ENCODE peak calls at places on chromosomes 4 and X, in four cellular contexts. One of them, this sample, is unnamed.

GRCh38 chrX:149504226-149504914 is 736 bp downstream of the IDS start:
- DNase-seq in uterus: no peak
- DNase-seq in NCI-H1436: peak
- DNase-seq in NCI-H1105: peak
- DNase-seq in this sample: peak

GRCh38 chr4:141637565-141637964 is 1.2 kb downstream of the IL15 start:
- DNase-seq in uterus: no peak
- DNase-seq in NCI-H1436: no peak
- DNase-seq in NCI-H1105: no peak
- DNase-seq in this sample: no peak

GRCh38 chr4:82713856-82714255 is 84.7 kb downstream of the SCD5 start:
- DNase-seq in uterus: no peak
- DNase-seq in NCI-H1436: no peak
- DNase-seq in NCI-H1105: no peak
- DNase-seq in this sample: no peak

GRCh38 chrX:42992199-42992943 is 214.4 kb upstream of the PPP1R2C start:
- DNase-seq in uterus: no peak
- DNase-seq in NCI-H1436: no peak
- DNase-seq in NCI-H1105: no peak
- DNase-seq in this sample: no peak

GRCh38 chrX:75603833-75604232 is 81.0 kb upstream of the ZDHHC15 start:
- DNase-seq in uterus: no peak
- DNase-seq in NCI-H1436: peak
- DNase-seq in NCI-H1105: peak
- DNase-seq in this sample: peak

GRCh38 chr4:57265831-57266582 is 155.8 kb upstream of the IGFBP7 start:
- DNase-seq in uterus: no peak
- DNase-seq in NCI-H1436: no peak
- DNase-seq in NCI-H1105: no peak
- DNase-seq in this sample: no peak

GRCh38 chr4:184396001-184396400 is 78.3 kb downstream of the IRF2 start:
- DNase-seq in uterus: no peak
- DNase-seq in NCI-H1436: no peak
- DNase-seq in NCI-H1105: no peak
- DNase-seq in this sample: no peak

GRCh38 chr4:84482564-84483563 is 16.2 kb downstream of the NKX6-1 start:
- DNase-seq in uterus: no peak
- DNase-seq in NCI-H1436: no peak
- DNase-seq in NCI-H1105: no peak
- DNase-seq in this sample: no peak

GRCh38 chrX:46200423-46200822 is 344.8 kb downstream of the ZNF674 start:
- DNase-seq in uterus: no peak
- DNase-seq in NCI-H1436: no peak
- DNase-seq in NCI-H1105: no peak
- DNase-seq in this sample: no peak

GRCh38 chr4:1544861-1545275 is 138.6 kb upstream of the NKX1-1 start:
- DNase-seq in uterus: no peak
- DNase-seq in NCI-H1436: no peak
- DNase-seq in NCI-H1105: no peak
- DNase-seq in this sample: no peak

GRCh38 chr4:142242156-142242555 is 603.9 kb downstream of the INPP4B start:
- DNase-seq in uterus: no peak
- DNase-seq in NCI-H1436: no peak
- DNase-seq in NCI-H1105: no peak
- DNase-seq in this sample: no peak

GRCh38 chr4:8015512-8015911 is 75.9 kb upstream of the AFAP1 start:
- DNase-seq in uterus: no peak
- DNase-seq in NCI-H1436: no peak
- DNase-seq in NCI-H1105: no peak
- DNase-seq in this sample: peak

GRCh38 chr4:177108708-177109107 is 201.0 kb upstream of the NEIL3 start:
- DNase-seq in uterus: no peak
- DNase-seq in NCI-H1436: no peak
- DNase-seq in NCI-H1105: no peak
- DNase-seq in this sample: no peak

GRCh38 chr4:153733751-153734448 is 25.9 kb downstream of the RNF175 start:
- DNase-seq in uterus: no peak
- DNase-seq in NCI-H1436: no peak
- DNase-seq in NCI-H1105: no peak
- DNase-seq in this sample: no peak

GRCh38 chrX:149527705-149528104 is 13.1 kb upstream of the EOLA1 start:
- DNase-seq in uterus: no peak
- DNase-seq in NCI-H1436: peak
- DNase-seq in NCI-H1105: peak
- DNase-seq in this sample: no peak

GRCh38 chrX:475926-476723 is 89.4 kb upstream of the PPP2R3B start:
- DNase-seq in uterus: no peak
- DNase-seq in NCI-H1436: no peak
- DNase-seq in NCI-H1105: no peak
- DNase-seq in this sample: no peak

GRCh38 chrX:34404386-34405070 is 252.6 kb downstream of the TMEM47 start:
- DNase-seq in uterus: peak
- DNase-seq in NCI-H1436: no peak
- DNase-seq in NCI-H1105: no peak
- DNase-seq in this sample: no peak

GRCh38 chr4:93469560-93469959 is 359.0 kb upstream of the ATOH1 start:
- DNase-seq in uterus: no peak
- DNase-seq in NCI-H1436: no peak
- DNase-seq in NCI-H1105: no peak
- DNase-seq in this sample: no peak

GRCh38 chrX:46587158-46587557 is 13.6 kb downstream of the CHST7 start:
- DNase-seq in uterus: no peak
- DNase-seq in NCI-H1436: no peak
- DNase-seq in NCI-H1105: no peak
- DNase-seq in this sample: no peak

GRCh38 chrX:30612250-30612655 is 34.7 kb upstream of the TASL start:
- DNase-seq in uterus: no peak
- DNase-seq in NCI-H1436: no peak
- DNase-seq in NCI-H1105: no peak
- DNase-seq in this sample: no peak

GRCh38 chr4:180610317-180610716 is 1632.9 kb upstream of the TENM3 start:
- DNase-seq in uterus: no peak
- DNase-seq in NCI-H1436: no peak
- DNase-seq in NCI-H1105: no peak
- DNase-seq in this sample: no peak

GRCh38 chr4:4334798-4335520 is 44.9 kb downstream of the ZBTB49 start:
- DNase-seq in uterus: peak
- DNase-seq in NCI-H1436: peak
- DNase-seq in NCI-H1105: peak
- DNase-seq in this sample: peak

GRCh38 chr4:128950796-128951195 is 141.3 kb downstream of the JADE1 start:
- DNase-seq in uterus: no peak
- DNase-seq in NCI-H1436: no peak
- DNase-seq in NCI-H1105: no peak
- DNase-seq in this sample: no peak

GRCh38 chrX:25968920-25969319 is 169.2 kb upstream of the MAGEB18 start:
- DNase-seq in uterus: no peak
- DNase-seq in NCI-H1436: no peak
- DNase-seq in NCI-H1105: peak
- DNase-seq in this sample: no peak

GRCh38 chr4:6751611-6752485 is 30.7 kb upstream of the KIAA0232 start:
- DNase-seq in uterus: no peak
- DNase-seq in NCI-H1436: no peak
- DNase-seq in NCI-H1105: no peak
- DNase-seq in this sample: no peak

GRCh38 chr4:165326831-165327210 is 648 bp upstream of the MSMO1 start:
- DNase-seq in uterus: peak
- DNase-seq in NCI-H1436: no peak
- DNase-seq in NCI-H1105: no peak
- DNase-seq in this sample: peak

GRCh38 chrX:101037231-101037630 is 14.7 kb downstream of the TRMT2B start:
- DNase-seq in uterus: no peak
- DNase-seq in NCI-H1436: no peak
- DNase-seq in NCI-H1105: no peak
- DNase-seq in this sample: no peak

GRCh38 chr4:71550220-71551190 is 211.7 kb downstream of the SLC4A4 start:
- DNase-seq in uterus: no peak
- DNase-seq in NCI-H1436: no peak
- DNase-seq in NCI-H1105: no peak
- DNase-seq in this sample: no peak

GRCh38 chr4:171880136-171880535 is 66.9 kb downstream of the GALNTL6 start:
- DNase-seq in uterus: no peak
- DNase-seq in NCI-H1436: no peak
- DNase-seq in NCI-H1105: no peak
- DNase-seq in this sample: no peak

GRCh38 chrX:129984196-129984962 is 1.9 kb downstream of the BCORL1 start:
- DNase-seq in uterus: peak
- DNase-seq in NCI-H1436: no peak
- DNase-seq in NCI-H1105: no peak
- DNase-seq in this sample: no peak

GRCh38 chrX:21725498-21725897 is 32.4 kb downstream of the SMPX start:
- DNase-seq in uterus: no peak
- DNase-seq in NCI-H1436: peak
- DNase-seq in NCI-H1105: peak
- DNase-seq in this sample: peak

GRCh38 chrX:115330498-115331138 is 41.1 kb downstream of the LUZP4 start:
- DNase-seq in uterus: peak
- DNase-seq in NCI-H1436: peak
- DNase-seq in NCI-H1105: peak
- DNase-seq in this sample: peak

GRCh38 chr4:125323547-125324100 is 8.9 kb downstream of the FAT4 start:
- DNase-seq in uterus: no peak
- DNase-seq in NCI-H1436: no peak
- DNase-seq in NCI-H1105: no peak
- DNase-seq in this sample: no peak

GRCh38 chr4:152605641-152606304 is 69.9 kb upstream of the FBXW7 start:
- DNase-seq in uterus: no peak
- DNase-seq in NCI-H1436: no peak
- DNase-seq in NCI-H1105: no peak
- DNase-seq in this sample: no peak

GRCh38 chr4:39637572-39638357 is 900 bp downstream of the SMIM14 start:
- DNase-seq in uterus: peak
- DNase-seq in NCI-H1436: peak
- DNase-seq in NCI-H1105: no peak
- DNase-seq in this sample: peak

GRCh38 chrX:30821116-30821515 is 67.9 kb downstream of the TAB3 start:
- DNase-seq in uterus: no peak
- DNase-seq in NCI-H1436: no peak
- DNase-seq in NCI-H1105: no peak
- DNase-seq in this sample: no peak

GRCh38 chrX:78357342-78358055 is 30.1 kb upstream of the CYSLTR1 start:
- DNase-seq in uterus: no peak
- DNase-seq in NCI-H1436: no peak
- DNase-seq in NCI-H1105: no peak
- DNase-seq in this sample: no peak

This sample was measured in cerebellum.